ENCODE peak calls at places on chromosome 21, in four cellular contexts. B, M, A and F are unnamed samples.

GRCh38 chr21:34818663-34819158 is 149.9 kb downstream of the CLIC6 start:
- DNase-seq in M (no peak), B (no peak), A (no peak), F (no peak)

GRCh38 chr21:34526236-34526617 is 14.2 kb upstream of the KCNE1 start:
- DNase-seq in A (no peak), M (no peak), B (no peak), F (no peak)

GRCh38 chr21:32463889-32464300 is 51.4 kb downstream of the EVA1C start:
- DNase-seq in M (peak; percentile 84), A (no peak), B (no peak), F (no peak)

GRCh38 chr21:14613496-14613895 is 67.4 kb upstream of the SAMSN1 start:
- DNase-seq in M (no peak), A (no peak), B (no peak), F (no peak)

GRCh38 chr21:41547111-41547510 is 39.2 kb upstream of the TMPRSS2 start:
- DNase-seq in A (no peak), B (no peak), M (no peak), F (no peak)

GRCh38 chr21:25298512-25299491 is 308.5 kb downstream of the MRPL39 start:
- DNase-seq in A (no peak), B (no peak), M (no peak), F (no peak)

GRCh38 chr21:36419996-36420395 is 34.8 kb downstream of the CHAF1B start:
- DNase-seq in M (peak; percentile 71), A (peak; percentile 90), B (peak; percentile 84), F (peak; percentile 86)

GRCh38 chr21:25342811-25343210 is 264.5 kb downstream of the MRPL39 start:
- DNase-seq in A (no peak), B (no peak), M (no peak), F (no peak)

GRCh38 chr21:27156666-27157065 is 189.8 kb upstream of the ADAMTS5 start:
- DNase-seq in A (no peak), M (no peak), B (no peak), F (no peak)

GRCh38 chr21:43193651-43194302 is 25.0 kb downstream of the CRYAA start:
- DNase-seq in B (peak; percentile 17), A (peak; percentile 48), M (peak; percentile 49), F (peak; percentile 71)

GRCh38 chr21:42695324-42696025 is 42.1 kb downstream of the PDE9A start:
- DNase-seq in B (no peak), M (no peak), A (no peak), F (no peak)

GRCh38 chr21:36113647-36114428 is 21.0 kb upstream of the CBR3 start:
- DNase-seq in A (no peak), M (no peak), B (no peak), F (no peak)

GRCh38 chr21:46004168-46004861 is 22.7 kb downstream of the COL6A1 start:
- DNase-seq in B (no peak), M (no peak), A (peak; percentile 22), F (no peak)

GRCh38 chr21:45617021-45617930 is 26.2 kb upstream of the PCBP3 start:
- DNase-seq in B (no peak), M (no peak), A (no peak), F (peak; percentile 63)

GRCh38 chr21:32256226-32256625 is 22.6 kb downstream of the MIS18A start:
- DNase-seq in B (no peak), M (no peak), A (no peak), F (no peak)

GRCh38 chr21:14989359-14989758 is 75.4 kb downstream of the NRIP1 start:
- DNase-seq in M (no peak), B (no peak), A (no peak), F (no peak)

GRCh38 chr21:44748621-44749020 is 37.2 kb upstream of the TSPEAR start:
- DNase-seq in A (no peak), B (peak; percentile 84), M (no peak), F (no peak)

GRCh38 chr21:15682977-15683376 is 46.8 kb upstream of the USP25 start:
- DNase-seq in A (no peak), B (no peak), M (no peak), F (no peak)

GRCh38 chr21:45207839-45208626 is 79.7 kb downstream of the POFUT2 start:
- DNase-seq in A (no peak), B (no peak), M (no peak), F (no peak)

GRCh38 chr21:35682874-35683549 is 377.3 kb downstream of the SETD4 start:
- DNase-seq in B (no peak), M (no peak), A (no peak), F (no peak)

GRCh38 chr21:22758478-22758877 is 1760.3 kb downstream of the NCAM2 start:
- DNase-seq in B (no peak), A (no peak), M (peak; percentile 6), F (no peak)

GRCh38 chr21:42262826-42263225 is 43.9 kb downstream of the ABCG1 start:
- DNase-seq in A (peak; percentile 83), M (no peak), B (no peak), F (peak; percentile 90)

GRCh38 chr21:25907573-25908275 is 173.0 kb downstream of the GABPA start:
- DNase-seq in A (no peak), M (no peak), B (no peak), F (no peak)

GRCh38 chr21:25887646-25888321 is 153.0 kb downstream of the GABPA start:
- DNase-seq in M (no peak), A (no peak), B (no peak), F (no peak)

GRCh38 chr21:29638138-29638537 is 301.7 kb downstream of the GRIK1 start:
- DNase-seq in A (no peak), M (no peak), B (no peak), F (no peak)

GRCh38 chr21:45615145-45615711 is 28.3 kb upstream of the PCBP3 start:
- DNase-seq in A (no peak), B (no peak), M (no peak), F (no peak)

GRCh38 chr21:35309316-35309715 is 260.2 kb upstream of the RUNX1 start:
- DNase-seq in B (no peak), A (no peak), M (no peak), F (no peak)

GRCh38 chr21:34612557-34612956 is 2.4 kb downstream of the RCAN1 start:
- DNase-seq in B (no peak), A (no peak), M (no peak), F (no peak)

GRCh38 chr21:31366825-31367224 is 22.8 kb upstream of the TIAM1 start:
- DNase-seq in A (no peak), B (no peak), M (peak; percentile 87), F (no peak)

GRCh38 chr21:41749286-41749685 is 17.6 kb downstream of the RIPK4 start:
- DNase-seq in A (no peak), B (no peak), M (no peak), F (no peak)

GRCh38 chr21:38533887-38534286 is 35.6 kb upstream of the ERG start:
- DNase-seq in A (no peak), B (no peak), M (no peak), F (no peak)

GRCh38 chr21:41361786-41362604 is at the start of gene MX2:
- DNase-seq in B (no peak), A (peak; percentile 85), M (peak; percentile 45), F (peak; percentile 90)